ENCODE peak calls at places on chromosomes 11 and 22, in eight cellular contexts. W, O, E, Q, F, J, Z and N are unnamed samples.

GRCh38 chr22:42544686-42545085 is 9.1 kb upstream of the SERHL2 start:
- DNase-seq in J (no peak), Q (no peak), F (no peak), O (peak), E (no peak), Z (no peak), W (no peak), N (no peak)

GRCh38 chr11:45805305-45806071 is 539 bp downstream of the SLC35C1 start:
- DNase-seq in W (no peak), E (peak), O (peak), F (peak), Q (peak), Z (peak), J (no peak), N (no peak)

GRCh38 chr11:1506981-1507380 is 20.4 kb upstream of the MOB2 start:
- DNase-seq in E (no peak), W (no peak), Q (no peak), J (no peak), O (no peak), F (no peak), Z (no peak), N (no peak)

GRCh38 chr22:49151256-49152131 is 676.2 kb downstream of the BRD1 start:
- DNase-seq in Q (peak), O (no peak), F (no peak), Z (no peak), W (no peak), E (no peak), J (no peak), N (no peak)

GRCh38 chr11:11215058-11215815 is 137.8 kb downstream of the CSNK2A3 start:
- DNase-seq in W (no peak), Q (no peak), F (no peak), E (no peak), J (no peak), O (no peak), Z (peak), N (no peak)

GRCh38 chr22:32202539-32203180 is 2.2 kb downstream of the RFPL2 start:
- DNase-seq in E (no peak), W (no peak), Z (peak), Q (peak), J (no peak), O (peak), F (no peak), N (no peak)

GRCh38 chr22:36201630-36202312 is at the start of gene APOL4:
- DNase-seq in W (no peak), E (no peak), J (no peak), Q (peak), O (peak), Z (no peak), F (no peak), N (no peak)

GRCh38 chr11:78199015-78199652 is 10.4 kb downstream of the USP35 start:
- DNase-seq in W (no peak), J (no peak), F (no peak), Q (no peak), Z (no peak), E (no peak), O (no peak), N (no peak)

GRCh38 chr22:27801616-27802388 is at the start of gene MN1:
- DNase-seq in O (peak), Q (no peak), Z (peak), W (peak), E (peak), F (peak), J (peak), N (peak)

GRCh38 chr22:40534379-40535188 is 101.9 kb downstream of the MRTFA start:
- DNase-seq in W (no peak), O (peak), F (no peak), J (no peak), Q (no peak), E (no peak), Z (no peak), N (no peak)

GRCh38 chr22:37739000-37739399 is 42.2 kb downstream of the TRIOBP start:
- DNase-seq in Z (no peak), Q (no peak), F (no peak), W (no peak), E (no peak), O (peak), J (no peak), N (no peak)

GRCh38 chr11:61332823-61333637 is at the start of the genes DDB1 and TKFC:
- DNase-seq in W (peak), F (peak), O (peak), J (peak), E (peak), Q (peak), Z (peak), N (peak)

GRCh38 chr11:70159612-70160570 is 43.2 kb upstream of the FADD start:
- DNase-seq in Q (peak), W (no peak), J (no peak), F (no peak), Z (no peak), O (peak), E (no peak), N (no peak)

GRCh38 chr11:20511982-20512381 is 87.4 kb upstream of the SLC6A5 start:
- DNase-seq in J (no peak), Z (no peak), F (no peak), W (no peak), E (no peak), Q (no peak), O (no peak), N (no peak)

GRCh38 chr11:69531071-69531716 is 49.7 kb downstream of the LINC01488 start:
- DNase-seq in Z (no peak), F (no peak), O (no peak), E (no peak), J (no peak), W (no peak), Q (peak), N (no peak)

GRCh38 chr11:122375687-122376399 is 259.8 kb upstream of the BLID start:
- DNase-seq in Z (no peak), O (peak), W (no peak), Q (no peak), F (no peak), J (no peak), E (no peak), N (no peak)

GRCh38 chr11:2186669-2187266 is 15.2 kb upstream of the TH start:
- DNase-seq in O (no peak), E (peak), W (peak), Z (peak), J (peak), Q (no peak), F (peak), N (peak)

GRCh38 chr11:133982901-133983300 is 26.1 kb upstream of the IGSF9B start:
- DNase-seq in O (no peak), W (no peak), F (no peak), Z (no peak), Q (no peak), E (no peak), J (no peak), N (no peak)

GRCh38 chr22:45999379-45999971 is 22.5 kb upstream of the WNT7B start:
- DNase-seq in Z (no peak), Q (no peak), W (no peak), O (no peak), E (no peak), F (no peak), J (no peak), N (no peak)

GRCh38 chr22:46737105-46737975 is 712 bp downstream of the CERK start:
- DNase-seq in W (peak), Z (peak), J (peak), E (no peak), F (peak), O (peak), Q (peak), N (peak)

GRCh38 chr11:62508336-62509058 is 38.1 kb downstream of the AHNAK start:
- DNase-seq in E (no peak), W (no peak), J (no peak), Z (peak), F (no peak), O (no peak), Q (peak), N (no peak)

GRCh38 chr11:721913-722811 is 16.1 kb downstream of the EPS8L2 start:
- DNase-seq in O (no peak), F (no peak), Q (no peak), Z (no peak), W (peak), E (no peak), J (peak), N (peak)

GRCh38 chr22:49967333-49968241 is 7.0 kb downstream of the PIM3 start:
- DNase-seq in O (no peak), Q (peak), Z (peak), J (no peak), F (no peak), E (no peak), W (no peak), N (no peak)

GRCh38 chr11:45982656-45983470 is 60.4 kb downstream of the LARGE2 start:
- DNase-seq in W (no peak), J (no peak), Q (no peak), F (no peak), E (peak), O (peak), Z (peak), N (no peak)

GRCh38 chr22:24066260-24066659 is 55.2 kb downstream of the CABIN1 start:
- DNase-seq in W (no peak), J (no peak), Q (no peak), Z (no peak), F (no peak), O (no peak), E (no peak), N (no peak)

GRCh38 chr11:129278586-129279319 is 86.6 kb upstream of the ARHGAP32 start:
- DNase-seq in F (no peak), Z (peak), W (no peak), O (no peak), E (peak), Q (no peak), J (peak), N (peak)

GRCh38 chr22:29128891-29129643 is 56.2 kb downstream of the KREMEN1 start:
- DNase-seq in F (no peak), O (peak), Z (no peak), E (no peak), J (no peak), Q (peak), W (no peak), N (no peak)